ENCODE peak calls at places on chromosomes 11 and 22, in ten cellular contexts. R is HepG2, O is Caco-2, N is pancreas, C is heart left ventricle, X is psoas muscle, E is cardiac muscle cell, J is tibial artery, U is endothelial cell of umbilical vein, H is sigmoid colon. F is an unnamed sample.

GRCh38 chr11:123505546-123506299 is 75.7 kb downstream of the GRAMD1B start:
- DNase-seq in R (no peak), O (peak; percentile 53), N (no peak), C (no peak), X (no peak), E (no peak), J (no peak), U (no peak), H (no peak), F (no peak)

GRCh38 chr11:71499125-71499524 is 27.9 kb upstream of the KRTAP5-7 start:
- DNase-seq in R (no peak), O (peak; percentile 23), N (no peak), C (no peak), X (peak; percentile 72), E (no peak), J (no peak), U (no peak), H (no peak), F (no peak)

GRCh38 chr11:113484223-113484622 is 9.0 kb upstream of the DRD2 start:
- DNase-seq in R (no peak), O (no peak), N (no peak), C (no peak), X (no peak), E (no peak), J (no peak), U (no peak), H (no peak), F (no peak)

GRCh38 chr22:38982008-38982927 is at the start of gene APOBEC3B:
- DNase-seq in R (peak; percentile 86), O (peak; percentile 94), N (peak; percentile 95), C (peak; percentile 69), X (peak; percentile 89), E (peak; percentile 98), J (peak; percentile 93), U (peak; percentile 79), H (peak; percentile 94), F (peak; percentile 84)

GRCh38 chr22:29379258-29379657 is 9.1 kb downstream of the AP1B1 start:
- DNase-seq in R (no peak), O (no peak), N (no peak), C (no peak), X (no peak), E (no peak), J (no peak), U (no peak), H (peak; percentile 19), F (no peak)

GRCh38 chr11:313304-313786 is 495 bp upstream of the IFITM1 start:
- DNase-seq in R (no peak), O (no peak), N (no peak), C (no peak), X (peak; percentile 48), E (no peak), J (no peak), U (no peak), H (no peak), F (peak; percentile 69)

GRCh38 chr22:22558972-22559603 is at the start of gene PRAME:
- DNase-seq in R (peak; percentile 79), O (peak; percentile 72), N (no peak), C (peak; percentile 25), X (peak; percentile 64), E (peak; percentile 49), J (no peak), U (peak; percentile 27), H (no peak), F (peak; percentile 41)

GRCh38 chr11:3613998-3614741 is 27.6 kb downstream of the ART5 start:
- DNase-seq in R (no peak), O (no peak), N (no peak), C (no peak), X (no peak), E (no peak), J (no peak), U (no peak), H (no peak), F (peak; percentile 44)

GRCh38 chr11:62146476-62147200 is 22.8 kb downstream of the INCENP start:
- DNase-seq in R (no peak), O (peak; percentile 31), N (no peak), C (no peak), X (no peak), E (no peak), J (peak; percentile 44), U (no peak), H (no peak), F (no peak)

GRCh38 chr11:116893437-116893836 is 56.0 kb upstream of the APOA1 start:
- DNase-seq in R (no peak), O (no peak), N (no peak), C (no peak), X (no peak), E (no peak), J (no peak), U (no peak), H (no peak), F (no peak)

GRCh38 chr11:118572914-118573550 is 823 bp downstream of the ARCN1 start:
- DNase-seq in R (peak; percentile 27), O (no peak), N (no peak), C (no peak), X (no peak), E (peak; percentile 46), J (no peak), U (peak; percentile 79), H (no peak), F (no peak)

GRCh38 chr22:23984430-23984829 is 4.5 kb downstream of the GSTT2 start:
- DNase-seq in R (no peak), O (peak; percentile 53), N (no peak), C (peak; percentile 56), X (peak; percentile 42), E (peak; percentile 63), J (no peak), U (peak; percentile 34), H (no peak), F (no peak)
- TF ChIP-seq CTCF in R (no peak), O (peak; percentile 65), N (peak; percentile 42), C (peak; percentile 54), X (peak; percentile 80), E (peak; percentile 70), J (peak; percentile 48), U (peak; percentile 46), H (no peak), F (no peak)

GRCh38 chr22:41449321-41449720 is 2.7 kb upstream of the TOB2 start:
- DNase-seq in R (no peak), O (no peak), N (peak; percentile 26), C (no peak), X (peak; percentile 20), E (no peak), J (no peak), U (no peak), H (no peak), F (no peak)
- H3K4me3 ChIP-seq in R (no peak overlapping the region), O (no peak overlapping the region), N (no peak overlapping the region), C (no peak overlapping the region), X (peak overlapping the region; percentile 98), E (no peak overlapping the region), J (no peak overlapping the region), U (no peak overlapping the region), H (no peak overlapping the region), F (no peak overlapping the region)

GRCh38 chr11:69297926-69298777 is 4.2 kb downstream of the MYEOV start:
- DNase-seq in R (peak; percentile 78), O (peak; percentile 90), N (peak; percentile 69), C (peak; percentile 84), X (peak; percentile 87), E (peak; percentile 78), J (peak; percentile 87), U (peak; percentile 84), H (peak; percentile 83), F (peak; percentile 90)

GRCh38 chr11:69297225-69297925 is 3.4 kb downstream of the MYEOV start:
- DNase-seq in R (peak; percentile 89), O (peak; percentile 82), N (peak; percentile 79), C (peak; percentile 94), X (peak; percentile 94), E (peak; percentile 98), J (peak; percentile 96), U (peak; percentile 98), H (peak; percentile 93), F (peak; percentile 93)

GRCh38 chr11:69295079-69295994 is 1.4 kb downstream of the MYEOV start:
- DNase-seq in R (no peak), O (no peak), N (no peak), C (no peak), X (no peak), E (no peak), J (no peak), U (no peak), H (no peak), F (no peak)

GRCh38 chr11:69295995-69296889 is 2.3 kb downstream of the MYEOV start:
- DNase-seq in R (peak; percentile 80), O (no peak), N (no peak), C (no peak), X (peak; percentile 83), E (peak; percentile 93), J (peak; percentile 88), U (no peak), H (peak; percentile 82), F (peak; percentile 64)

GRCh38 chr11:69296890-69297224 is 2.9 kb downstream of the MYEOV start:
- DNase-seq in R (no peak), O (no peak), N (no peak), C (peak; percentile 72), X (no peak), E (no peak), J (peak; percentile 77), U (no peak), H (no peak), F (no peak)
- H3K4me1 ChIP-seq in R (peaks cover 48% of the 10 kb centered on the region), O (peaks cover 47% of the 10 kb centered on the region), N (no peaks in the 10 kb centered on the region), C (peaks cover 29% of the 10 kb centered on the region), X (peaks cover 18% of the 10 kb centered on the region), E (no peaks in the 10 kb centered on the region), J (peaks cover 10% of the 10 kb centered on the region), U (peaks cover 60% of the 10 kb centered on the region), H (peaks cover 35% of the 10 kb centered on the region), F (peaks cover 36% of the 10 kb centered on the region)

DNA sequence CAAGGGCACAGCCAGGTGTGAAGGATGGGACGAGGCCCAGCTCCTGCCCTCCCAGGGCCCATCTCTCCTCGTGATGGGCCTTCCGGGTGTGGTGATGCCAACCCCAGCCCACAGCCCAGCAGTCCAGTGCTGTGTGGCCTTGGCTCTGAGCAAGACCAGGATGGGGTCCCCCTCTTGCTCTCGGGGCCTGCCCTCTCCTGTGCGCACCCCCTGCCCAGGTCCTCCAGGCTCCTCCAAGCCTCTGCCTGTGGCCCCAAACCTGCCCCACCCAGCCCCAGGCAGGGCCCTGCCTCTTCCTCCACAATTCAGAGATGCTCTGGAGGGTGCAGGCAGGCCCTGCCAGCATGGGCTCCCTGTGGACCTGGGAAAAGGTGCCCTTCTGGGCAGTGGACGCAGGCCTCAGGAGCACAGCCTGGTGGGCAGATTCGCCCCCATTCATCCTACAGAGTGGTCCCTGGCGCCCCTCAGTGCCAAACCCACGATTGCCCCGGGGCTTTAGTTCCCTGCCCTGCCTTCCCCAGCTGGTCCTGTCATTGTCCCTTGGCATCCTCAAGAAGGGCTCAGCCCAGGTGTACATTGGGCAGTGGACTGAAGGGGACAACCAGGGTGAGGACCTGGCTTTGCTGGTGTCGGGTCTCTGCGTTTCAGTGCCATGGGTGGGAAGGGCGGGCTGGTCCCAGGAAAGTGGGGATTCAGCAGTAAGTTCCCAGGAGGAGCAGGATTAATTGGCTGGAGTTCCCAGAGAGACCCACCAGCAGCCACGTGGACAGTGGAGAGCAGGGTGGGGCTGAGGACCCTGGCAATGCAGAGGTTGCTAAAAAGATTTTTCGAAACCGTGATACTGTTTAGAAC is 19.8 kb downstream of the EIF1AD start:
- DNase-seq in R (no peak), O (no peak), N (no peak), C (no peak), X (no peak), E (no peak), J (no peak), U (no peak), H (peak; percentile 57), F (no peak)
- TF ChIP-seq CTCF in R (no peak), O (no peak), N (no peak), C (no peak), X (no peak), E (no peak), J (no peak), U (no peak), H (no peak), F (no peak)

GRCh38 chr11:125886997-125887372 is 483 bp upstream of the HYLS1 start:
- DNase-seq in R (no peak), O (no peak), N (peak; percentile 42), C (peak; percentile 45), X (peak; percentile 72), E (peak; percentile 42), J (no peak), U (no peak), H (peak; percentile 74), F (peak; percentile 85)
- H3K4me3 ChIP-seq in R (no peak overlapping the region), O (no peak overlapping the region), N (peak overlapping the region; percentile 90), C (peak overlapping the region; percentile 63), X (peak overlapping the region; percentile 88), E (no peak overlapping the region), J (peak overlapping the region; percentile 65), U (peak overlapping the region; percentile 84), H (peak overlapping the region; percentile 65), F (peak overlapping the region; percentile 74)

F was measured in left lung.